ENCODE peak calls at places on chromosomes 5 and 9, in eight cellular contexts. O is dorsolateral prefrontal cortex; M is GM12865; D is right lobe of liver; T is nephron progenitor cell; Y is CD4-positive, alpha-beta T cell; K is left ventricle myocardium inferior; U is neural crest cell. X is an unnamed sample.

GRCh38 chr9:134221273-134222017 is 57.1 kb upstream of the RNU6ATAC start:
- DNase-seq in M (no peak), T (no peak), Y (no peak), O (no peak), D (peak), K (peak), U (no peak), X (no peak)

GRCh38 chr9:71303351-71303750 is 181.9 kb upstream of the TRPM3 start:
- DNase-seq in O (no peak), T (no peak), Y (no peak), K (no peak), M (no peak), D (no peak), U (no peak), X (no peak)

GRCh38 chr5:151115272-151115905 is 34.6 kb upstream of the TNIP1 start:
- DNase-seq in M (peak), Y (peak), T (peak), U (peak), D (peak), O (peak), K (peak), X (peak)

GRCh38 chr5:30956251-30956650 is 237.2 kb upstream of the CDH6 start:
- DNase-seq in M (no peak), U (no peak), D (no peak), O (no peak), Y (no peak), T (no peak), K (no peak), X (no peak)

GRCh38 chr5:115685480-115685879 is 59.6 kb upstream of the TMED7 start:
- DNase-seq in D (no peak), Y (no peak), T (no peak), M (no peak), O (no peak), U (no peak), K (no peak), X (no peak)

GRCh38 chr9:79034583-79034982 is 537.2 kb upstream of the TLE4 start:
- DNase-seq in T (no peak), K (no peak), O (no peak), U (no peak), M (no peak), D (no peak), Y (no peak), X (no peak)

GRCh38 chr5:151741678-151742423 is 16.6 kb downstream of the ATOX1 start:
- DNase-seq in M (no peak), K (no peak), D (no peak), T (no peak), O (no peak), Y (no peak), U (no peak), X (no peak)

GRCh38 chr5:94893404-94894145 is 275.1 kb downstream of the SLF1 start:
- DNase-seq in M (peak), K (no peak), U (no peak), Y (no peak), D (no peak), T (no peak), O (no peak), X (no peak)

GRCh38 chr9:110148384-110148783 is 59.6 kb downstream of the C9orf152 start:
- DNase-seq in D (no peak), O (no peak), Y (peak), U (no peak), T (no peak), K (no peak), M (peak), X (peak)

GRCh38 chr5:116532762-116533525 is 41.7 kb downstream of the SEMA6A start:
- DNase-seq in M (no peak), Y (no peak), K (no peak), U (no peak), O (no peak), T (no peak), D (no peak), X (no peak)

GRCh38 chr5:164119806-164120440 is 614.5 kb downstream of the MAT2B start:
- DNase-seq in K (no peak), O (no peak), D (no peak), T (peak), Y (no peak), M (peak), U (no peak), X (no peak)

GRCh38 chr9:126395439-126396212 is 69.0 kb downstream of the MVB12B start:
- DNase-seq in K (no peak), T (no peak), D (no peak), Y (no peak), O (no peak), U (no peak), M (no peak), X (no peak)

GRCh38 chr9:136514022-136514714 is 31.3 kb upstream of the SEC16A start:
- DNase-seq in M (no peak), Y (no peak), U (no peak), K (no peak), O (no peak), D (no peak), T (no peak), X (no peak)

GRCh38 chr9:114930063-114930812 is at the start of gene TNFSF8:
- DNase-seq in U (peak), Y (peak), M (peak), O (no peak), D (no peak), T (no peak), K (no peak), X (peak)

GRCh38 chr5:112109331-112109993 is 309.6 kb downstream of the EPB41L4A start:
- DNase-seq in Y (no peak), O (no peak), D (peak), M (no peak), T (peak), K (no peak), U (no peak), X (no peak)

GRCh38 chr5:83146441-83146840 is 69.1 kb downstream of the XRCC4 start:
- DNase-seq in M (no peak), T (no peak), U (no peak), Y (no peak), D (no peak), K (no peak), O (no peak), X (no peak)

GRCh38 chr5:172713809-172714490 is 57.0 kb downstream of the DUSP1 start:
- DNase-seq in K (no peak), O (no peak), T (no peak), U (no peak), M (no peak), Y (no peak), D (no peak), X (no peak)

GRCh38 chr5:109694451-109694891 is 4.7 kb downstream of the MAN2A1 start:
- DNase-seq in Y (no peak), D (no peak), O (no peak), U (no peak), K (no peak), M (no peak), T (no peak), X (no peak)

GRCh38 chr5:140764177-140765020 is 21.5 kb upstream of the PCDHA1 start:
- DNase-seq in O (no peak), Y (no peak), K (no peak), U (no peak), D (no peak), M (no peak), T (no peak), X (no peak)

GRCh38 chr5:170273968-170274710 is 23.4 kb downstream of the LCP2 start:
- DNase-seq in Y (peak), M (peak), K (no peak), O (no peak), T (peak), D (no peak), U (no peak), X (no peak)

GRCh38 chr9:34463098-34463900 is 4.7 kb downstream of the DNAI1 start:
- DNase-seq in Y (no peak), U (no peak), K (no peak), T (no peak), M (no peak), D (no peak), O (peak), X (no peak)

GRCh38 chr9:96418920-96419690 is 935 bp upstream of the ZNF367 start:
- DNase-seq in U (peak), O (peak), T (peak), Y (peak), D (peak), M (peak), K (peak), X (peak)

GRCh38 chr5:68587181-68587580 is 371.6 kb downstream of the PIK3R1 start:
- DNase-seq in K (no peak), Y (no peak), U (no peak), O (no peak), M (no peak), D (no peak), T (no peak), X (no peak)

GRCh38 chr5:125412561-125413535 is 666.4 kb upstream of the ZNF608 start:
- DNase-seq in M (peak), O (peak), U (peak), Y (no peak), D (peak), K (peak), T (peak), X (peak)

GRCh38 chr9:108363321-108363720 is 492.5 kb downstream of the ACTL7B start:
- DNase-seq in O (no peak), K (no peak), U (no peak), M (no peak), D (no peak), Y (no peak), T (no peak), X (no peak)

GRCh38 chr9:2390028-2390427 is 231.6 kb upstream of the VLDLR start:
- DNase-seq in T (no peak), Y (no peak), O (no peak), D (no peak), U (no peak), K (no peak), M (no peak), X (no peak)

GRCh38 chr9:130498298-130498917 is 53.6 kb downstream of the ASS1 start:
- DNase-seq in M (no peak), T (no peak), O (no peak), Y (no peak), K (no peak), D (peak), U (no peak), X (no peak)

GRCh38 chr5:50836356-50836755 is 169.9 kb downstream of the PARP8 start:
- DNase-seq in U (no peak), K (no peak), D (no peak), M (no peak), T (no peak), Y (no peak), O (no peak), X (no peak)

GRCh38 chr9:137809038-137809630 is 68.4 kb upstream of the CACNA1B start:
- DNase-seq in D (no peak), O (no peak), T (peak), U (no peak), K (no peak), M (peak), Y (no peak), X (peak)

GRCh38 chr9:469672-470040 is 255.0 kb downstream of the DOCK8 start:
- DNase-seq in Y (peak), T (no peak), K (peak), M (peak), D (no peak), O (peak), U (no peak), X (peak)

GRCh38 chr5:30937070-30937469 is 256.4 kb upstream of the CDH6 start:
- DNase-seq in O (no peak), D (no peak), Y (no peak), U (no peak), M (no peak), K (no peak), T (no peak), X (no peak)

GRCh38 chr5:130731839-130732238 is 433.2 kb downstream of the HINT1 start:
- DNase-seq in T (no peak), Y (no peak), D (no peak), K (no peak), O (no peak), U (no peak), M (no peak), X (no peak)

GRCh38 chr5:5356765-5357164 is 65.7 kb upstream of the ICE1 start:
- DNase-seq in U (no peak), D (no peak), T (no peak), O (no peak), K (no peak), M (no peak), Y (no peak), X (no peak)

GRCh38 chr5:99320461-99320860 is 391.7 kb upstream of the CHD1 start:
- DNase-seq in O (no peak), D (no peak), K (no peak), M (peak), U (no peak), T (no peak), Y (no peak), X (no peak)
- TF ChIP-seq CTCF in O (no peak), D (no peak), K (no peak), M (no peak), U (no peak), T (no peak), Y (no peak), X (no peak)

DNA sequence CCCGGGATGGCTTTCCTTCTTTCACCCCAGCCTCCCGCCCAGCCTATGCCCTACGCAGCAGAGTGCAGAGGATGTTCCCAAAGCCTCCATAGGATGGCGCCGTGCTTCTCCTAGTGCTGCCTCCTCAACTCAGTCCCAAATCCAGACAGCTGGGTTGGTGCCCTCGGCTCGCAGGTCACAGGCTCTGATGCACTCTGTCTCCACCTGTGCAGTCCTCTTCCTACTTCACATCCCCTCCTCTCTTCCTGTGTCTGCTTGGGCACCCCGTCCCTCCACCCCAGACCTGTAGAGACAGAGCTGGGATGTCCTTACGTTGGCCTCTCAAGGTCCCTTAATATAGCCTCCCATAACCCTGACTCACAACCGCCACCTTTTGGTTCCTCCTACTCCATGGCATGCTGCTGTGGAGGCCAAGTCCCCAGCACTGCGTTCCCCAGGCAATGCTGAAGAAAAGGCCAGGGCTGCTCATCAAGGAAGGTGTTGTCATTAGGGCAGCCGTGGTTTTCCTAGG is 314.4 kb downstream of the GADD45G start:
- DNase-seq in M (peak), U (no peak), T (no peak), K (peak), Y (peak), D (no peak), O (no peak), X (peak)
- TF ChIP-seq CTCF in M (peak), U (no peak), T (no peak), K (peak), Y (no peak), D (peak), O (peak), X (peak)

DNA sequence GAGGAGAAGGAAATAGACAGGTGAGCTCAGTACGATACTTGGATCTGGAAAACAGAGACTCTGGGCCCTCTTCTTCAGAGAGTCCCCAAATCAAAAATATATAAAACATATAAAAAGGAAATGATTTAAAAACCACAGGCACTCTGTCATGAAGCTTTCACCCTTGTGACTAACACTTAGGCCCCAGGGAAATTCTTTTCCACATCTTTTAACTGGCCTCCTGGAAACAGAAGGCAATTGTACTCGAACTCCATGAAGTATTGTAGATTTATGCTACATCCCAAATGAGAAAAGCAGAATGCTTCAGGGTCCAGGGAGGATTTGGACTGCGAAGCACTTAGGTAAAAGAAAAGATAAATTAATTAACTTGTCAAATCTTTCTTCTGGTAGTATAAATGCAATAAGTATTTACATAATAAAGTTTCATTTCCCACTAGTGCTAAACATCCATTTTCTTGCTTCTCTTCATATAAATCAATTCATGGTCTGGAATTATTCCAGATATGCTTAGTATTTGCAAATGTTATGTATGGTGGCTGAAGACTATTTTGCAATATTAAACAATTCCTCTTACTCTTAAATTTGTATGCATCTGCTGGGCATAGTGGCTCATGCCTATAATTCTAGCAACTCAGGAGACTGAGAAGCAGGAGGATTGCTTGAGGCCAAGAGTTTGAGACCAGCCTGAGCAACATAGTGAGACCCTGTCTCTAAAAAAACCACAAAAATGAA is 64.8 kb upstream of the ELL2 start:
- DNase-seq in U (no peak), M (no peak), Y (no peak), T (no peak), K (no peak), D (no peak), O (no peak), X (no peak)
- TF ChIP-seq CTCF in U (no peak), M (no peak), Y (no peak), T (no peak), K (no peak), D (no peak), O (no peak), X (no peak)

DNA sequence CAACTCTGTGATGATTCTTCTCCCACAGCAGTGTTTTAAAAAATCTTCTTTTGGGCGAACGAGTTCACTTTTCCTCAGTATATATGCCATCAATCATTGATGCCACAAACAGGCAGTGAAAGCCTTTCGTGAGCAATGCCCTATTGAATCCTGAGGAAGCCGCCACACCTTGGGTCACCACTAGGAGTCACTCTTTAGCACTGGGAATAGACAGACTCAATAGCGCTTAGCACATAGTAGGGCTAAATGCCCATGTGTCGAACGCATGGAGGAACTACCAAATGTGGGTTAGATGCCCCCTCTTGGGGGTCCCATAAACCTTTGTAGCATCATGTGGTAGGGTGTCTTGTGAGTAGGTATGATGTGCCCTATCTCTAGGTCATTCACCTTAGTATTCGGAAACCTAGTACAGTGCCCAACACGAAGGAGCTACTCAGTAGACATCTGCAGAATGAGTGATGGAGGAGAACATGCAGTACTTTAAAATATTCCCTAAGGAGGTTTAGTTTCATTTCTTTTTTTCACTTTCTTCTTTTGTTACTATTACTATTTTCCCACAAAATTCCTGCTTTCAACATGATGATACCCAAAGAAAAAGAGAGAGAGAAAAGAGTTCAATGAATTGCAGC is 603.7 kb downstream of the BNC2 start:
- DNase-seq in D (no peak), T (no peak), K (no peak), U (no peak), Y (no peak), M (no peak), O (no peak), X (no peak)
- TF ChIP-seq CTCF in D (peak), T (peak), K (peak), U (peak), Y (no peak), M (peak), O (no peak), X (peak)

GRCh38 chr5:134140530-134141201 is 26.2 kb downstream of the TCF7 start:
- DNase-seq in M (peak), O (peak), K (peak), Y (peak), U (peak), T (peak), D (peak), X (peak)
- TF ChIP-seq CTCF in M (peak), O (peak), K (peak), Y (peak), U (peak), T (peak), D (peak), X (peak)

GRCh38 chr5:36402512-36402906 is 100.8 kb upstream of the RANBP3L start:
- DNase-seq in K (no peak), U (no peak), D (no peak), Y (no peak), M (no peak), T (no peak), O (no peak), X (no peak)

GRCh38 chr5:36395260-36395659 is 93.6 kb upstream of the RANBP3L start:
- DNase-seq in M (no peak), D (no peak), Y (no peak), K (no peak), T (no peak), O (no peak), U (no peak), X (no peak)

GRCh38 chr5:36393656-36394438 is 92.1 kb upstream of the RANBP3L start:
- DNase-seq in T (no peak), D (no peak), K (no peak), M (no peak), U (no peak), O (no peak), Y (no peak), X (no peak)

GRCh38 chr5:36396640-36397039 is 94.9 kb upstream of the RANBP3L start:
- DNase-seq in K (no peak), T (no peak), D (no peak), M (no peak), O (no peak), Y (no peak), U (no peak), X (no peak)

DNA sequence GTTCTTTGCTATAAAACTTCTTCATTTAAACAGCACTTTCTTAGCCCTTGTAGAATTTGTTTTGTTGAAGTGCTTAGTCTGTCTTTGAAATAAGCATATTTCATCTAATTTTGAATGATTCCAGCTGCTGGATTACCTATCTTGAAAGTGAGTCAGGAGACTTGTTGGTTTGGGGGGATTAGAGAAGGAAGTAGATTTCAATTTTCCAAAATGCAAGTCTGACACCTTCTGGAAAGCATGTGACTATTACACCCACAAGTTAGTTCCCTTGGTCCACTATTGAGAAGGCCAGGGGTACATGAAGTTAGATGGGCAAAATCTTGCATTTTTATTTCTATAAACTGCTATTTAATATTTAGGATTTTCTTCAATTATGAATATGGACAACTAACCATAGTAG is 96.4 kb upstream of the RANBP3L start:
- DNase-seq in O (no peak), M (no peak), Y (no peak), K (no peak), U (no peak), D (no peak), T (no peak), X (no peak)
- TF ChIP-seq CTCF in O (no peak), M (no peak), Y (no peak), K (peak), U (peak), D (peak), T (peak), X (no peak)

X was measured in GM20000.